ENCODE peak calls at places on chromosomes 16 and 17, in four cellular contexts. Z is K562, Q is HepG2, R is WTC11. V is an unnamed sample.
A peak's percentile ranks its signal among the peaks of the same experiment; 100 is the strongest.

GRCh38 chr16:69607674-69608073 is 41.9 kb downstream of the NFAT5 start:
- DNase-seq in Z (no peak), Q (no peak), R (no peak), V (no peak)

GRCh38 chr16:70770291-70770967 is 30.5 kb downstream of the VAC14 start:
- DNase-seq in Q (peak; percentile 48), R (no peak), Z (no peak), V (peak; percentile 54)

GRCh38 chr16:81797443-81797842 is 18.4 kb downstream of the PLCG2 start:
- DNase-seq in Q (no peak), R (no peak), Z (no peak), V (no peak)

GRCh38 chr16:88323546-88324330 is 59.0 kb upstream of the ZNF469 start:
- DNase-seq in R (no peak), Q (no peak), Z (no peak), V (no peak)

GRCh38 chr16:85476389-85476788 is 136.7 kb upstream of the GSE1 start:
- DNase-seq in Z (no peak), R (no peak), Q (no peak), V (no peak)

GRCh38 chr17:9115446-9116265 is 94.3 kb downstream of the NTN1 start:
- DNase-seq in Z (no peak), R (peak; percentile 79), Q (peak; percentile 4), V (peak; percentile 78)

GRCh38 chr16:16830401-16830800 is 451.5 kb downstream of the NPIPA7 start:
- DNase-seq in Z (no peak), R (no peak), Q (no peak), V (peak; percentile 80)

GRCh38 chr16:1707193-1707790 is 1.3 kb downstream of the MAPK8IP3 start:
- DNase-seq in R (peak; percentile 25), Q (peak; percentile 41), Z (peak; percentile 36), V (no peak)

GRCh38 chr17:49717371-49717841 is 9.6 kb upstream of the SLC35B1 start:
- DNase-seq in R (no peak), Z (no peak), Q (no peak), V (no peak)

GRCh38 chr17:30858556-30859250 is 26.9 kb downstream of the ATAD5 start:
- DNase-seq in Z (no peak), Q (no peak), R (no peak), V (no peak)

GRCh38 chr16:1822801-1823200 is 3.8 kb downstream of the HAGH start:
- DNase-seq in R (no peak), Q (no peak), Z (no peak), V (no peak)

GRCh38 chr16:1333149-1333812 is at the start of gene BAIAP3:
- DNase-seq in R (peak; percentile 62), Z (peak; percentile 88), Q (no peak), V (peak; percentile 46)

DNA sequence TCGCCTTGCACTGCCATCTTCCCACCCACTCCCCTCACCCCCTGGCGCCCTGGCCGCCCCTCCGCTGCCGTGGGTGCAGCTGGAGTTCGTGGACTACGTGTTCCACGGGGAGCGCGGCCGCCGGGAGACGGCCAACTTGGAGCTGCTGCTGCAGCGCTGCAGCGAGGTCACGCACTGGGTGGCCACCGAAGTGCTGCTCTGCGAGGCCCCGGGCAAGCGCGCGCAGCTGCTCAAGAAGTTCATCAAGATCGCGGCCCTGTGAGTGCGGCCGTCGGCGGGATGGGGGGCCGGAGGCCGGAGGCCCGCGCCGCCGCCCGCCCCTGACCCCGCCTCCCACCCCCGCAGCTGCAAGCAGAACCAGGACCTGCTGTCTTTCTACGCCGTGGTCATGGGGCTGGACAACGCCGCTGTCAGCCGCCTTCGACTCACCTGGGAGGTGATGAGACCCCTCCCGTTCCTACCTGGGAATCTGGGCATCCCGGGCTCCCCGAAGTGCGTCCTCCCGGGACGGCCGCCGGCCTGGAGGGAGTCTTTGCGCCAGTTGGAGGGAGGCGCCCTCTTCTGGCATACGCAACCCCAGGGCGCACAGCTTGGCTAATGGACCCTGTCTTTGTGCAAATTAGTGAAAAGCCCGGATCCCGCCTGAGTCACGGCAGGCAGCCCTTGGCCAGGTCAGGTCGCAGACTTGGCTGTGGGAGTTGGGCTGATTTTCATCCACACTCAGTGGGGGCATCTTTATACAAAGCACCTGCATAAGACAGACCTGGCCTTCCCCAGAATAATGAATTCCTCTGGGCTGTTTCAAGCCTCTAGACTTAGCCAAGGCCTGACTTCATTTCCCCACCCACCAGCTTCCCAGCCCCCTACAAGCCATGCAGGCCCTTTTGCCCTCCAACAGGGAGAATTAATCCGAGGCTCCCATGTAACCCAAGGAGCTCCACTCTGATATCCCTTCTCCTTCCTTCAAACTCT is 14.3 kb downstream of the RAPGEFL1 start:
- DNase-seq in Q (peak; percentile 71), R (peak; percentile 84), Z (peak; percentile 83), V (peak; percentile 86)
- TF ChIP-seq HMGXB4 in Q (peak; percentile 96), R (peak; percentile 84), Z (peak; percentile 49), V (no peak)

GRCh38 chr17:1766382-1767135 is 4.7 kb downstream of the SERPINF1 start:
- DNase-seq in Q (no peak), R (no peak), Z (no peak), V (no peak)
- TF ChIP-seq HMGXB4 in Q (no peak), R (no peak), Z (no peak), V (no peak)

GRCh38 chr16:23856345-23856744 is 20.6 kb downstream of the PRKCB start:
- DNase-seq in Z (no peak), R (no peak), Q (no peak), V (no peak)
- TF ChIP-seq HMGXB4 in Z (no peak), R (no peak), Q (no peak), V (no peak)

DNA sequence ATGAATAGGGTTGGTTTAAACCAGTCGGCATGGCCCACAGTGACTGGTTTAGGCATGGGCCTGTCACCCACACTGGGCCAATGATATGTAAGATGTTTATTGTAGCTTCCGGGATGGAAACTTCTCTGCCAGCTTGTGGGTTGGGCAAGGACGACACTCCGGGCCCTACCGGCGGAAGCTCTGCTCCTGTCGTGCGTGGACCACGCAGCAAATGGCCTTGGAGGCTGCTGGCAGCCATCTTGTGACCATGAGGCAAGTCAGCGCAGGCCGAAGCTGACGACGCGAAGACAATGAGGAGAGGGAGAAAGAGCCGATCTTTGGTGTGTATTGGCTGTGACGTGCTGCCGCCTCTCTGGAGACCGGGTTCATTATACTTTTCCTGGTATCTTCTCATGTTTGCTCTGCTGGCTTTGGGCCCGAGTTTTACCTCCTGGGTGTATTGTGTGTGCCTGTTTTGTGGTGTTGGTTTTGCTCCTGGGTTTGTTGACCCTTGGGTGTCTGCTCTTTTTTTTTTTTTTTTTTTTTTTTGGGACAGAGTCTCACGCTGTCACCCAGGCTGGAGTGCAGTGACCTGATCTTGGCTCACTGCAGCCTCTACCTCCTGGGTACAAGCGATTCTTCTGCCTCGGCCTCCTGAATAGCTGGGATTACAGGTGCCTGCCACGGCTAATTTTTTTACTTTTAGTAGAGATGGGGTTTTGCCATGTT is 15.4 kb downstream of the SLC25A10 start:
- DNase-seq in R (no peak), Q (peak; percentile 95), Z (no peak), V (no peak)
- TF ChIP-seq HMGXB4 in R (no peak), Q (peak; percentile 93), Z (no peak), V (no peak)

DNA sequence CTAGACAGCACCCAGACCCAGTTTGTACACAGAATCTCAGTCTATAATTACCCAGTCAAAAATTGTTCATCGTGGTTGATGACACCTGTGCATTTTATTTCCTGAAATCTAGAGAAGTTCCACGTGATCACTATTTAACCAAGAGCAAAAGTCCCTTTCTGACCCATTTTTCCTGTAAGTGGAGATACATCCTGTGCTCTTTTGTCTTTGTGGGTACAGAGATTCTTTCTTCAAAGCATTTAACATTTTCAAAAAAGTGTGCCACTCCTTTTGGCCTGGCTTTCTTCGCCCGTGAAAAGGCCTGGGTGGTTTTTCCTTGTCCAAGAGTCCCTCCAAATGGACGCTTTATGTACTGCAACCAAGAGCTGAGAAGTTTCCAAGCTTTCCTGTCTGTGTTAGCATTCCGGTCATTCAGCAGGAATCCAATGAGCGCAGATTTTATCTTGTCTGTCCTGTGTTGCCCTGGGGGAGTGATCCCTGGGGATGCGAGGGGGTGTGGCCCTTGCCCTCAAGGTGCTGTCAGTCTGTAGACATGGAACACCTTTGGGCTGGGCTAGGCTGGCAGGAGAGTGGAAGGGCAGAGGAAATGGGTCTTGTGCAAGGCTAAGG is 161.1 kb upstream of the CACNG5 start:
- DNase-seq in Q (peak; percentile 43), R (peak; percentile 54), Z (no peak), V (peak; percentile 62)
- TF ChIP-seq HMGXB4 in Q (no peak), R (no peak), Z (no peak), V (no peak)

GRCh38 chr17:40100669-40101366 is 429 bp upstream of the NR1D1 start:
- DNase-seq in Q (peak; percentile 99), R (peak; percentile 97), Z (peak; percentile 82), V (peak; percentile 99)
- TF ChIP-seq HMGXB4 in Q (peak; percentile 66), R (peak; percentile 36), Z (no peak), V (no peak)

GRCh38 chr16:76535-77272 is 1.3 kb upstream of the MPG start:
- DNase-seq in Q (peak; percentile 66), Z (peak; percentile 85), R (no peak), V (no peak)

GRCh38 chr16:77807-78443 is at the start of gene MPG:
- DNase-seq in Q (peak; percentile 60), R (peak; percentile 75), Z (peak; percentile 99), V (peak; percentile 77)

GRCh38 chr16:77273-77806 is 685 bp upstream of the MPG start:
- DNase-seq in R (peak; percentile 52), Q (peak; percentile 29), Z (no peak), V (peak; percentile 73)

GRCh38 chr16:79146-80054 is 1.4 kb downstream of the MPG start:
- DNase-seq in Z (no peak), Q (no peak), R (no peak), V (no peak)

GRCh38 chr16:78444-79145 is 570 bp downstream of the MPG start:
- DNase-seq in Q (no peak), Z (no peak), R (no peak), V (no peak)
- TF ChIP-seq HMGXB4 in Q (no peak), Z (no peak), R (no peak), V (no peak)

DNA sequence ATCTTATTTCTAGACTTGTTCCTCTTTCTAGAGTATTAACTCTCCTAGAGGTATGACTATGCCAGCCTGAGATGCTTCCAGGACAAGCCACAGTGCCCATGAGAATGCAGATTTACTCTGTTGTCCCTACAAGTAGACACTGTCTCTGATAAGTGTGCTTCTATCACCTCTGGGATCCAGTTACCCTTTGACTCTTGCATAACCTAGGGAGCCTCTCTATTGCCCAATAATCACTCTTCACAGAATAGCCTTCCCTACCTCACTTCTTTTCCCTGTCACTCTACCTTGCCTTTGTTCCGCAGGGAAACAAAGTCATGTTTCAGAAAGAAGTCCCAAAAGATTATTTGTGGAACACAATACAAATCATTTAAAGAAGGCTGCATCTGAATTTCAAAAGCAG is 1.6 kb upstream of the KRT34 start:
- DNase-seq in Z (no peak), Q (peak; percentile 21), R (no peak), V (no peak)
- TF ChIP-seq HMGXB4 in Z (no peak), Q (no peak), R (no peak), V (no peak)

GRCh38 chr17:7988750-7989178 is 13.7 kb upstream of the GUCY2D start:
- DNase-seq in Z (peak; percentile 48), R (no peak), Q (peak; percentile 76), V (peak; percentile 89)
- TF ChIP-seq HMGXB4 in Z (no peak), R (no peak), Q (no peak), V (no peak)

V was measured in A549.